ENCODE peak calls at places on chromosomes 4 and X, in six cellular contexts. One of them, this sample, is unnamed.

GRCh38 chr4:113471141-113471860 is 290.2 kb downstream of the CAMK2D start:
- DNase-seq in spleen: no peak
- DNase-seq in CD8-positive, alpha-beta memory T cell: no peak
- DNase-seq in CD4-positive, CD25-positive, alpha-beta regulatory T cell: no peak
- DNase-seq in GM23248: peak
- DNase-seq in body of pancreas: no peak
- DNase-seq in this sample: no peak

GRCh38 chr4:55498051-55498450 is 48.7 kb downstream of the CLOCK start:
- DNase-seq in spleen: no peak
- DNase-seq in CD8-positive, alpha-beta memory T cell: no peak
- DNase-seq in CD4-positive, CD25-positive, alpha-beta regulatory T cell: no peak
- DNase-seq in GM23248: peak
- DNase-seq in body of pancreas: no peak
- DNase-seq in this sample: no peak

GRCh38 chr4:5364406-5364805 is 313.1 kb downstream of the STK32B start:
- DNase-seq in spleen: no peak
- DNase-seq in CD8-positive, alpha-beta memory T cell: no peak
- DNase-seq in CD4-positive, CD25-positive, alpha-beta regulatory T cell: no peak
- DNase-seq in GM23248: no peak
- DNase-seq in body of pancreas: no peak
- DNase-seq in this sample: no peak

GRCh38 chrX:40169193-40170086 is 71.7 kb upstream of the BCOR start:
- DNase-seq in spleen: peak
- DNase-seq in CD8-positive, alpha-beta memory T cell: peak
- DNase-seq in CD4-positive, CD25-positive, alpha-beta regulatory T cell: peak
- DNase-seq in GM23248: no peak
- DNase-seq in body of pancreas: no peak
- DNase-seq in this sample: peak

GRCh38 chr4:147570616-147571015 is 46.6 kb upstream of the TMEM184C start:
- DNase-seq in spleen: no peak
- DNase-seq in CD8-positive, alpha-beta memory T cell: no peak
- DNase-seq in CD4-positive, CD25-positive, alpha-beta regulatory T cell: no peak
- DNase-seq in GM23248: peak
- DNase-seq in body of pancreas: no peak
- DNase-seq in this sample: no peak

GRCh38 chrX:105483011-105483410 is 262.5 kb upstream of the TEX13A start:
- DNase-seq in spleen: no peak
- DNase-seq in CD8-positive, alpha-beta memory T cell: no peak
- DNase-seq in CD4-positive, CD25-positive, alpha-beta regulatory T cell: no peak
- DNase-seq in GM23248: no peak
- DNase-seq in body of pancreas: no peak
- DNase-seq in this sample: no peak

GRCh38 chr4:53706422-53707032 is 115.2 kb upstream of the LNX1 start:
- DNase-seq in spleen: no peak
- DNase-seq in CD8-positive, alpha-beta memory T cell: no peak
- DNase-seq in CD4-positive, CD25-positive, alpha-beta regulatory T cell: no peak
- DNase-seq in GM23248: peak
- DNase-seq in body of pancreas: no peak
- DNase-seq in this sample: no peak

GRCh38 chr4:107709916-107710315 is 10.1 kb downstream of the PAPSS1 start:
- DNase-seq in spleen: no peak
- DNase-seq in CD8-positive, alpha-beta memory T cell: no peak
- DNase-seq in CD4-positive, CD25-positive, alpha-beta regulatory T cell: no peak
- DNase-seq in GM23248: peak
- DNase-seq in body of pancreas: no peak
- DNase-seq in this sample: no peak

GRCh38 chr4:144754562-144755410 is 108.8 kb downstream of the HHIP start:
- DNase-seq in spleen: no peak
- DNase-seq in CD8-positive, alpha-beta memory T cell: no peak
- DNase-seq in CD4-positive, CD25-positive, alpha-beta regulatory T cell: no peak
- DNase-seq in GM23248: peak
- DNase-seq in body of pancreas: no peak
- DNase-seq in this sample: peak

GRCh38 chrX:17323397-17323796 is 51.6 kb upstream of the NHS start:
- DNase-seq in spleen: no peak
- DNase-seq in CD8-positive, alpha-beta memory T cell: no peak
- DNase-seq in CD4-positive, CD25-positive, alpha-beta regulatory T cell: no peak
- DNase-seq in GM23248: no peak
- DNase-seq in body of pancreas: no peak
- DNase-seq in this sample: no peak

GRCh38 chr4:2251073-2251794 is 9.3 kb upstream of the HAUS3 start:
- DNase-seq in spleen: peak
- DNase-seq in CD8-positive, alpha-beta memory T cell: peak
- DNase-seq in CD4-positive, CD25-positive, alpha-beta regulatory T cell: no peak
- DNase-seq in GM23248: no peak
- DNase-seq in body of pancreas: peak
- DNase-seq in this sample: peak

GRCh38 chr4:18440527-18441215 is 419.1 kb upstream of the LCORL start:
- DNase-seq in spleen: no peak
- DNase-seq in CD8-positive, alpha-beta memory T cell: no peak
- DNase-seq in CD4-positive, CD25-positive, alpha-beta regulatory T cell: no peak
- DNase-seq in GM23248: no peak
- DNase-seq in body of pancreas: no peak
- DNase-seq in this sample: no peak

GRCh38 chrX:40097101-40097491 is 662 bp downstream of the BCOR start:
- DNase-seq in spleen: no peak
- DNase-seq in CD8-positive, alpha-beta memory T cell: peak
- DNase-seq in CD4-positive, CD25-positive, alpha-beta regulatory T cell: no peak
- DNase-seq in GM23248: peak
- DNase-seq in body of pancreas: no peak
- DNase-seq in this sample: no peak

GRCh38 chrX:101359966-101360365 is 11.4 kb upstream of the TIMM8A start:
- DNase-seq in spleen: no peak
- DNase-seq in CD8-positive, alpha-beta memory T cell: no peak
- DNase-seq in CD4-positive, CD25-positive, alpha-beta regulatory T cell: no peak
- DNase-seq in GM23248: peak
- DNase-seq in body of pancreas: no peak
- DNase-seq in this sample: no peak

GRCh38 chr4:133320576-133321170 is 171.6 kb downstream of the PCDH10 start:
- DNase-seq in spleen: no peak
- DNase-seq in CD8-positive, alpha-beta memory T cell: no peak
- DNase-seq in CD4-positive, CD25-positive, alpha-beta regulatory T cell: no peak
- DNase-seq in GM23248: peak
- DNase-seq in body of pancreas: no peak
- DNase-seq in this sample: peak

GRCh38 chr4:95409750-95410149 is 139.0 kb downstream of the UNC5C start:
- DNase-seq in spleen: no peak
- DNase-seq in CD8-positive, alpha-beta memory T cell: no peak
- DNase-seq in CD4-positive, CD25-positive, alpha-beta regulatory T cell: no peak
- DNase-seq in GM23248: no peak
- DNase-seq in body of pancreas: no peak
- DNase-seq in this sample: no peak

GRCh38 chrX:138487866-138488265 is 223.7 kb downstream of the FGF13 start:
- DNase-seq in spleen: no peak
- DNase-seq in CD8-positive, alpha-beta memory T cell: no peak
- DNase-seq in CD4-positive, CD25-positive, alpha-beta regulatory T cell: no peak
- DNase-seq in GM23248: no peak
- DNase-seq in body of pancreas: no peak
- DNase-seq in this sample: no peak

GRCh38 chr4:84879651-84880200 is 86.8 kb downstream of the WDFY3 start:
- DNase-seq in spleen: no peak
- DNase-seq in CD8-positive, alpha-beta memory T cell: no peak
- DNase-seq in CD4-positive, CD25-positive, alpha-beta regulatory T cell: no peak
- DNase-seq in GM23248: peak
- DNase-seq in body of pancreas: no peak
- DNase-seq in this sample: no peak

GRCh38 chr4:94722748-94723147 is 35.0 kb upstream of the BMPR1B start:
- DNase-seq in spleen: no peak
- DNase-seq in CD8-positive, alpha-beta memory T cell: no peak
- DNase-seq in CD4-positive, CD25-positive, alpha-beta regulatory T cell: no peak
- DNase-seq in GM23248: no peak
- DNase-seq in body of pancreas: no peak
- DNase-seq in this sample: no peak

GRCh38 chrX:21926527-21927278 is 13.8 kb upstream of the SMS start:
- DNase-seq in spleen: no peak
- DNase-seq in CD8-positive, alpha-beta memory T cell: no peak
- DNase-seq in CD4-positive, CD25-positive, alpha-beta regulatory T cell: no peak
- DNase-seq in GM23248: peak
- DNase-seq in body of pancreas: no peak
- DNase-seq in this sample: no peak

GRCh38 chr4:74105656-74106275 is 6.8 kb upstream of the CXCL2 start:
- DNase-seq in spleen: no peak
- DNase-seq in CD8-positive, alpha-beta memory T cell: no peak
- DNase-seq in CD4-positive, CD25-positive, alpha-beta regulatory T cell: no peak
- DNase-seq in GM23248: no peak
- DNase-seq in body of pancreas: peak
- DNase-seq in this sample: no peak

GRCh38 chr4:74109116-74109791 is 10.3 kb upstream of the CXCL2 start:
- DNase-seq in spleen: no peak
- DNase-seq in CD8-positive, alpha-beta memory T cell: no peak
- DNase-seq in CD4-positive, CD25-positive, alpha-beta regulatory T cell: no peak
- DNase-seq in GM23248: peak
- DNase-seq in body of pancreas: peak
- DNase-seq in this sample: no peak

GRCh38 chr4:74109894-74110605 is 11.1 kb upstream of the CXCL2 start:
- DNase-seq in spleen: no peak
- DNase-seq in CD8-positive, alpha-beta memory T cell: no peak
- DNase-seq in CD4-positive, CD25-positive, alpha-beta regulatory T cell: no peak
- DNase-seq in GM23248: peak
- DNase-seq in body of pancreas: no peak
- DNase-seq in this sample: no peak

GRCh38 chr4:74110670-74111069 is 11.7 kb upstream of the CXCL2 start:
- DNase-seq in spleen: no peak
- DNase-seq in CD8-positive, alpha-beta memory T cell: no peak
- DNase-seq in CD4-positive, CD25-positive, alpha-beta regulatory T cell: no peak
- DNase-seq in GM23248: no peak
- DNase-seq in body of pancreas: no peak
- DNase-seq in this sample: no peak

DNA sequence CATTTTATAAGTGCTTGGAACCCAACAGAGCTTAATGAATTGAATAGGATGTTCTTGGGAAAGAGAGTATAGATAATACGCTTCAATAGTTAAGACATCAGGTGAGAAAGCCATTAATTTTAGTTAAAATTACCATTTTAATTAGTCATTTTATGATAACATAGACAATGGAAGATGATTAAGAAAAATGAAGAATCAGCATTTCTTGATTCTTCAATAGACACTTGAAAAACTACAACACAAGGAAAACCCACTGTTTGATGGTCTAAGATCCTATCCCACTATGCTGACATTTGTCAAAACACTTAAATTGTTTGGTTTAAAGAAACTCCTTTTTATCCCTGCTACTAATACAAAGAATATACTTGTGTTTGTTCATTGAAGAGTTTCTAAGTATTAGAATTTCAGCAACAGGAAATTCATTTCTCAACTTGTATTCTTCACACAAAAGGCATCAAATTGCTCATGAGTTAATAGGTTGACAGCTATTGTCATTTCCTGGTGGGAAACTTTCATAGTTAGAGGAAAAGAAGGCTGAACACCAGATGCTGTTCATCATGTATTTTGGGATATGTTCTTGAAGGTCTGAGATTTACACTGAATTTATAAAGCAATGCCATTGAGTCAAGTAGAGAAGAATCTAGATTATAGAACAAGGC is 9.6 kb upstream of the CXCL2 start:
- DNase-seq in spleen: no peak
- DNase-seq in CD8-positive, alpha-beta memory T cell: no peak
- DNase-seq in CD4-positive, CD25-positive, alpha-beta regulatory T cell: no peak
- DNase-seq in GM23248: no peak
- DNase-seq in body of pancreas: no peak
- DNase-seq in this sample: no peak
- H3K4me3 ChIP-seq in spleen: no peak
- H3K4me3 ChIP-seq in CD8-positive, alpha-beta memory T cell: no peak
- H3K4me3 ChIP-seq in CD4-positive, CD25-positive, alpha-beta regulatory T cell: no peak
- H3K4me3 ChIP-seq in GM23248: peak
- H3K4me3 ChIP-seq in body of pancreas: no peak
- H3K4me3 ChIP-seq in this sample: no peak

DNA sequence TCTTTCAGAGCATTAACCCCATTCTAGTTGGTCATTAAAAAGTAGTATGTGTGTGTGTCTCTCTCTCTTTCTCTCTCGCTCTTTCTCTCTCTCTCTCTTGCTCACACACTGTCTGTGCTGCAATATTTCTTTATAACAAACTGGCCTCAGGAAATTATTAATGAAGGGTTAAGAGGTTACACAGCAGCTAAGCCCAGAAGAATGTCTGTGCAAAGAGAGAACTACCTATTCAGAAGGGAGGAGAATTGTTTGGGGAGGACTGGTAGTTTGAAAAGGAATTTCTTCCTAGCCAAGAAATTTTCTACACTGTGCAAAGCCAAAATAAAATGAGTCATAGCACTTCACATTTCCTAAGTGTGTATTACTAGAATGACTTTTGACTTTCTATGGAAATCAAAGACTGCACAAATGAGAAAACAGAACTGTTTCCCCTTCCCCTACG is 22.2 kb downstream of the PDGFC start:
- DNase-seq in spleen: no peak
- DNase-seq in CD8-positive, alpha-beta memory T cell: no peak
- DNase-seq in CD4-positive, CD25-positive, alpha-beta regulatory T cell: no peak
- DNase-seq in GM23248: peak
- DNase-seq in body of pancreas: no peak
- DNase-seq in this sample: no peak
- H3K4me3 ChIP-seq in spleen: no peak
- H3K4me3 ChIP-seq in CD8-positive, alpha-beta memory T cell: no peak
- H3K4me3 ChIP-seq in CD4-positive, CD25-positive, alpha-beta regulatory T cell: no peak
- H3K4me3 ChIP-seq in GM23248: peak
- H3K4me3 ChIP-seq in body of pancreas: no peak
- H3K4me3 ChIP-seq in this sample: no peak

GRCh38 chrX:88613338-88613737 is 133.7 kb upstream of the CPXCR1 start:
- DNase-seq in spleen: no peak
- DNase-seq in CD8-positive, alpha-beta memory T cell: no peak
- DNase-seq in CD4-positive, CD25-positive, alpha-beta regulatory T cell: no peak
- DNase-seq in GM23248: peak
- DNase-seq in body of pancreas: no peak
- DNase-seq in this sample: no peak

GRCh38 chrX:88612870-88613329 is 134.1 kb upstream of the CPXCR1 start:
- DNase-seq in spleen: no peak
- DNase-seq in CD8-positive, alpha-beta memory T cell: no peak
- DNase-seq in CD4-positive, CD25-positive, alpha-beta regulatory T cell: no peak
- DNase-seq in GM23248: no peak
- DNase-seq in body of pancreas: no peak
- DNase-seq in this sample: no peak
- H3K4me3 ChIP-seq in spleen: no peak
- H3K4me3 ChIP-seq in CD8-positive, alpha-beta memory T cell: no peak
- H3K4me3 ChIP-seq in CD4-positive, CD25-positive, alpha-beta regulatory T cell: no peak
- H3K4me3 ChIP-seq in GM23248: no peak
- H3K4me3 ChIP-seq in body of pancreas: no peak
- H3K4me3 ChIP-seq in this sample: no peak

GRCh38 chrX:153645921-153646481 is 1.0 kb upstream of the DUSP9 start:
- DNase-seq in spleen: peak
- DNase-seq in CD8-positive, alpha-beta memory T cell: no peak
- DNase-seq in CD4-positive, CD25-positive, alpha-beta regulatory T cell: no peak
- DNase-seq in GM23248: no peak
- DNase-seq in body of pancreas: no peak
- DNase-seq in this sample: no peak

GRCh38 chrX:153647461-153648357 is 706 bp downstream of the DUSP9 start:
- DNase-seq in spleen: peak
- DNase-seq in CD8-positive, alpha-beta memory T cell: no peak
- DNase-seq in CD4-positive, CD25-positive, alpha-beta regulatory T cell: no peak
- DNase-seq in GM23248: peak
- DNase-seq in body of pancreas: no peak
- DNase-seq in this sample: no peak

GRCh38 chrX:153648358-153649177 is 1.6 kb downstream of the DUSP9 start:
- DNase-seq in spleen: peak
- DNase-seq in CD8-positive, alpha-beta memory T cell: no peak
- DNase-seq in CD4-positive, CD25-positive, alpha-beta regulatory T cell: no peak
- DNase-seq in GM23248: no peak
- DNase-seq in body of pancreas: no peak
- DNase-seq in this sample: no peak

GRCh38 chrX:153645151-153645550 is 1.9 kb upstream of the DUSP9 start:
- DNase-seq in spleen: no peak
- DNase-seq in CD8-positive, alpha-beta memory T cell: no peak
- DNase-seq in CD4-positive, CD25-positive, alpha-beta regulatory T cell: no peak
- DNase-seq in GM23248: no peak
- DNase-seq in body of pancreas: no peak
- DNase-seq in this sample: peak

GRCh38 chrX:153646620-153647373 is at the start of gene DUSP9:
- DNase-seq in spleen: peak
- DNase-seq in CD8-positive, alpha-beta memory T cell: no peak
- DNase-seq in CD4-positive, CD25-positive, alpha-beta regulatory T cell: no peak
- DNase-seq in GM23248: peak
- DNase-seq in body of pancreas: peak
- DNase-seq in this sample: peak
- H3K4me3 ChIP-seq in spleen: no peak
- H3K4me3 ChIP-seq in CD8-positive, alpha-beta memory T cell: no peak
- H3K4me3 ChIP-seq in CD4-positive, CD25-positive, alpha-beta regulatory T cell: no peak
- H3K4me3 ChIP-seq in GM23248: no peak
- H3K4me3 ChIP-seq in body of pancreas: no peak
- H3K4me3 ChIP-seq in this sample: no peak

This sample was measured in WERI-Rb-1.